ENCODE peak calls at places on chromosomes 5 and 9, in six cellular contexts. E, Z, U, M, A and W are unnamed samples.

GRCh38 chr5:13328316-13328715 is 616.2 kb downstream of the DNAH5 start:
- DNase-seq in A (no peak), Z (no peak), E (no peak), U (no peak), M (no peak), W (no peak)

GRCh38 chr5:181138258-181138657 is 7.3 kb upstream of the OR2V1 start:
- DNase-seq in U (peak; percentile 71), E (no peak), Z (no peak), M (no peak), A (peak; percentile 69), W (no peak)

GRCh38 chr5:22070151-22070550 is 783.0 kb downstream of the CDH12 start:
- DNase-seq in M (no peak), U (no peak), Z (no peak), A (no peak), E (no peak), W (no peak)

GRCh38 chr5:59660737-59661136 is 232.8 kb downstream of the PDE4D start:
- DNase-seq in M (no peak), A (no peak), E (no peak), U (peak; percentile 54), Z (no peak), W (no peak)

GRCh38 chr5:83145241-83145640 is 67.9 kb downstream of the XRCC4 start:
- DNase-seq in U (no peak), M (no peak), E (no peak), A (no peak), Z (no peak), W (no peak)

GRCh38 chr5:96114736-96115466 is 153.2 kb upstream of the ELL2 start:
- DNase-seq in U (peak; percentile 51), M (no peak), A (no peak), E (no peak), Z (no peak), W (no peak)

GRCh38 chr5:141876628-141877477 is 1.4 kb downstream of the PCDH1 start:
- DNase-seq in M (no peak), E (peak; percentile 11), U (no peak), Z (no peak), A (peak; percentile 72), W (peak; percentile 16)

GRCh38 chr5:85049020-85049419 is 664.3 kb upstream of the EDIL3 start:
- DNase-seq in M (peak; percentile 51), E (no peak), A (peak; percentile 1), Z (no peak), U (peak; percentile 55), W (no peak)

GRCh38 chr5:142900926-142901325 is 130.7 kb downstream of the ARHGAP26 start:
- DNase-seq in U (peak; percentile 54), A (no peak), Z (no peak), M (no peak), E (no peak), W (no peak)

GRCh38 chr5:83077662-83078261 is 415 bp downstream of the XRCC4 start:
- DNase-seq in A (peak; percentile 14), E (no peak), M (no peak), U (peak; percentile 11), Z (no peak), W (no peak)

GRCh38 chr9:100459963-100460362 is 13.0 kb upstream of the TMEFF1 start:
- DNase-seq in U (no peak), Z (no peak), A (no peak), M (no peak), E (no peak), W (no peak)

GRCh38 chr5:154220625-154221024 is 30.1 kb downstream of the GALNT10 start:
- DNase-seq in M (no peak), A (no peak), Z (peak; percentile 51), U (peak; percentile 76), E (no peak), W (no peak)

GRCh38 chr9:36986548-36987408 is 47.3 kb downstream of the PAX5 start:
- DNase-seq in A (peak; percentile 71), M (no peak), E (no peak), Z (no peak), U (no peak), W (no peak)

GRCh38 chr9:114723926-114724325 is 41.9 kb upstream of the TEX48 start:
- DNase-seq in E (no peak), A (no peak), M (no peak), U (peak; percentile 1), Z (no peak), W (no peak)

GRCh38 chr9:130137870-130138653 is 34.1 kb upstream of the NCS1 start:
- DNase-seq in U (peak; percentile 94), E (peak; percentile 89), M (no peak), Z (peak; percentile 75), A (peak; percentile 85), W (no peak)

GRCh38 chr9:14399736-14400657 is 86.1 kb upstream of the NFIB start:
- DNase-seq in U (no peak), E (no peak), Z (no peak), M (no peak), A (no peak), W (no peak)

GRCh38 chr5:74916831-74917710 is 50.9 kb upstream of the FAM169A start:
- DNase-seq in U (peak; percentile 45), E (no peak), Z (no peak), A (no peak), M (no peak), W (no peak)

GRCh38 chr5:109102291-109102690 is 307.5 kb downstream of the PJA2 start:
- DNase-seq in Z (no peak), A (no peak), M (no peak), E (no peak), U (no peak), W (no peak)

GRCh38 chr9:75108571-75108970 is 20.3 kb downstream of the OSTF1 start:
- DNase-seq in A (no peak), U (peak; percentile 82), M (no peak), Z (peak; percentile 70), E (peak; percentile 61), W (no peak)

GRCh38 chr5:9468070-9468388 is 77.8 kb downstream of the SEMA5A start:
- DNase-seq in E (peak; percentile 39), U (peak; percentile 95), Z (no peak), A (peak; percentile 26), M (no peak), W (no peak)

GRCh38 chr9:37104183-37104889 is 16.0 kb upstream of the ZCCHC7 start:
- DNase-seq in E (no peak), A (no peak), U (peak; percentile 74), Z (peak; percentile 54), M (no peak), W (no peak)

GRCh38 chr9:114889802-114890224 is 40.6 kb downstream of the TNFSF8 start:
- DNase-seq in E (no peak), A (no peak), M (no peak), U (no peak), Z (no peak), W (no peak)

GRCh38 chr5:9622891-9623547 is 7.1 kb downstream of the TAS2R1 start:
- DNase-seq in Z (no peak), A (no peak), U (peak; percentile 73), M (no peak), E (no peak), W (no peak)

GRCh38 chr5:73668422-73669116 is 42.6 kb downstream of the ARHGEF28 start:
- DNase-seq in A (no peak), Z (no peak), U (no peak), E (no peak), M (no peak), W (no peak)

GRCh38 chr5:73672130-73672529 is 46.1 kb downstream of the ARHGEF28 start:
- DNase-seq in U (no peak), M (no peak), Z (no peak), E (no peak), A (no peak), W (no peak)

GRCh38 chr5:73678322-73678740 is 52.3 kb downstream of the ARHGEF28 start:
- DNase-seq in U (no peak), A (no peak), Z (no peak), M (no peak), E (no peak), W (no peak)

GRCh38 chr5:73674669-73675004 is 48.6 kb downstream of the ARHGEF28 start:
- DNase-seq in M (no peak), Z (no peak), E (no peak), A (no peak), U (no peak), W (no peak)

DNA sequence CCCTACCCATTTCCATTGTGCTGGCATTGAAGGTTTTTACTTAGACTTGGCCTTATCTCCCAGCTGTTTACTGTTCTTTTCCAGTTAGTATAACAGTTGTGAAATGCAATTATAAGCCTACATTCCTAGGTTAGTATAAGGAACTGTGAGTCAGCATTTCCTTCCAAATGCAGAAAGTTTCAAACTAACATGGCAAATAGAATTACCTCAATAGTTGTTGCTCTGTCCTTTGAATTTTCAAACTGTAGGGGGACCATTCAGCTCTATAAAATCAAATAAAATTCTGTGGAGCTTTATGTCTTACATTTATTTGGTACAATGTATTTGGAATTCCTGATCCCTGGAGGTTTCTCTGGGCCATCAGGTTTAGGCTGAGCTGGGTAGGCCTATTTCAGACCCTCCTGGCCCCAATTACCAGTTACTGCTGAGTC is 47.2 kb downstream of the ARHGEF28 start:
- DNase-seq in E (no peak), U (peak; percentile 24), M (peak; percentile 48), A (no peak), Z (no peak), W (no peak)
- H3K27me3 ChIP-seq in E (no peaks in the 10 kb centered on the region), U (no peaks in the 10 kb centered on the region), M (no peaks in the 10 kb centered on the region), A (no peaks in the 10 kb centered on the region), Z (no peaks in the 10 kb centered on the region), W (no peaks in the 10 kb centered on the region)

DNA sequence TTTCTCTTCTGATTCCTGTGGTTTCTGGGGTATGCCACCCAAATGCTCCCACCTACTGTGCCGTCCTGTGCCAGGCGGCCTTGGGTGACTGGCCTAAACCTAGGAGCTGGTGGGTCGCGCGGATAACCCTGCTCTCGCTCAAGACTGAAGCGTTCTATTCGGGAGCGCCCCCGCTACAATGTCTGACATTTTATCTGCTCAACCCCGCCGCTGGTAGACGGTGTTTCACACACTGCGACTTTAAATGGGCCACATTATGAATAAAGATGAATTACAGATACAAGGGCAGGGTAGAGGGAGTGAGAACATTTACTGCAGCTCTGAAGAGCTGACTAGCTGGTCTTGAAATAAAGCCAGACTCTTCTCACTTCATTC is 775 bp upstream of the PTCH1 start:
- DNase-seq in A (no peak), U (no peak), Z (no peak), M (no peak), E (no peak), W (no peak)
- H3K27me3 ChIP-seq in A (peaks cover 73% of the 10 kb centered on the region), U (peaks cover 2% of the 10 kb centered on the region), Z (no peaks in the 10 kb centered on the region), M (no peaks in the 10 kb centered on the region), E (no peaks in the 10 kb centered on the region), W (no peaks in the 10 kb centered on the region)

GRCh38 chr9:69173497-69173890 is 583 bp upstream of the TJP2 start:
- DNase-seq in E (peak; percentile 66), M (no peak), A (no peak), Z (no peak), U (no peak), W (no peak)
- H3K27me3 ChIP-seq in E (no peaks in the 10 kb centered on the region), M (no peaks in the 10 kb centered on the region), A (peaks cover 5% of the 10 kb centered on the region), Z (no peaks in the 10 kb centered on the region), U (no peaks in the 10 kb centered on the region), W (no peaks in the 10 kb centered on the region)

GRCh38 chr5:73431204-73431851 is 17.2 kb downstream of the FOXD1 start:
- DNase-seq in A (no peak), U (no peak), Z (no peak), M (no peak), E (no peak), W (no peak)
- H3K27me3 ChIP-seq in A (peaks cover 32% of the 10 kb centered on the region), U (no peaks in the 10 kb centered on the region), Z (peaks cover 28% of the 10 kb centered on the region), M (peaks cover 8% of the 10 kb centered on the region), E (peaks cover under 1% of the 10 kb centered on the region), W (peaks cover 11% of the 10 kb centered on the region)